ENCODE peak calls at places on chromosomes 6 and 20, in four cellular contexts. R, I, B and T are unnamed samples.

GRCh38 chr6:103002282-103002681 is 1608.8 kb downstream of the GRIK2 start:
- DNase-seq in R (no peak), I (no peak), B (no peak), T (no peak)

GRCh38 chr6:43990275-43990626 is 137.0 kb downstream of the MRPL14 start:
- DNase-seq in R (no peak), I (no peak), B (no peak), T (no peak)

GRCh38 chr6:106959985-106960384 is 14.5 kb downstream of the CD24 start:
- DNase-seq in R (no peak), I (peak), B (no peak), T (no peak)

GRCh38 chr6:150413768-150414167 is 45.0 kb downstream of the IYD start:
- DNase-seq in R (no peak), I (no peak), B (no peak), T (no peak)

GRCh38 chr6:106046116-106046853 is 39.9 kb upstream of the PRDM1 start:
- DNase-seq in R (no peak), I (no peak), B (no peak), T (no peak)

GRCh38 chr6:143271024-143271423 is 179.5 kb downstream of the ADAT2 start:
- DNase-seq in R (no peak), I (no peak), B (peak), T (no peak)

GRCh38 chr6:72865467-72865866 is 243.6 kb downstream of the KCNQ5 start:
- DNase-seq in R (no peak), I (no peak), B (no peak), T (no peak)

GRCh38 chr6:46184114-46184513 is 13.3 kb upstream of the ENPP5 start:
- DNase-seq in R (no peak), I (no peak), B (no peak), T (no peak)

GRCh38 chr20:5642155-5642981 is 107.8 kb upstream of the SHLD1 start:
- DNase-seq in R (peak), I (no peak), B (peak), T (no peak)

GRCh38 chr20:44279228-44279627 is 31.8 kb downstream of the FITM2 start:
- DNase-seq in R (no peak), I (no peak), B (no peak), T (no peak)

GRCh38 chr6:154909821-154910220 is 85.3 kb upstream of the TIAM2 start:
- DNase-seq in R (no peak), I (no peak), B (no peak), T (no peak)

GRCh38 chr6:90118581-90118980 is 178.1 kb downstream of the BACH2 start:
- DNase-seq in R (no peak), I (no peak), B (no peak), T (no peak)

GRCh38 chr20:61958773-61959172 is 106.9 kb downstream of the TAF4 start:
- DNase-seq in R (no peak), I (no peak), B (peak), T (no peak)

GRCh38 chr20:44074252-44075151 is 112.5 kb downstream of the JPH2 start:
- DNase-seq in R (peak), I (peak), B (no peak), T (no peak)

GRCh38 chr6:28976677-28977076 is 28.4 kb downstream of the ZNF311 start:
- DNase-seq in R (no peak), I (no peak), B (no peak), T (no peak)

GRCh38 chr20:58942549-58942948 is 38.5 kb upstream of the NELFCD start:
- DNase-seq in R (no peak), I (no peak), B (no peak), T (no peak)

GRCh38 chr6:136640132-136640915 is 90.1 kb upstream of the MAP7 start:
- DNase-seq in R (peak), I (no peak), B (no peak), T (no peak)

GRCh38 chr6:68296126-68296525 is 339.0 kb upstream of the ADGRB3 start:
- DNase-seq in R (no peak), I (no peak), B (no peak), T (no peak)

GRCh38 chr6:47044418-47044817 is 2.3 kb upstream of the ADGRF1 start:
- DNase-seq in R (peak), I (no peak), B (no peak), T (no peak)

GRCh38 chr6:118908441-118908840 is 14.5 kb downstream of the ASF1A start:
- DNase-seq in R (no peak), I (no peak), B (no peak), T (no peak)

GRCh38 chr6:10381830-10382208 is 33.1 kb downstream of the TFAP2A start:
- DNase-seq in R (no peak), I (no peak), B (no peak), T (no peak)

GRCh38 chr6:12170351-12171079 is 119.6 kb upstream of the EDN1 start:
- DNase-seq in R (no peak), I (no peak), B (no peak), T (no peak)